ENCODE peak calls at places on chromosomes 7 and 10, in ten cellular contexts. E is pancreas, K is AG04449, Y is hepatocyte, P is HCT116, X is lower lobe of right lung, N is H9, B is GM20000, T is fibroblast of the aortic adventitia, S is heart left ventricle. A is an unnamed sample.

GRCh38 chr7:37928878-37929277 is 8.4 kb downstream of the EPDR1 start:
- DNase-seq in E (no peak), K (no peak), Y (no peak), P (no peak), X (no peak), N (no peak), B (no peak), T (no peak), S (no peak), A (no peak)

GRCh38 chr10:47414752-47415519 is 30.8 kb upstream of the ZNF488 start:
- DNase-seq in E (no peak), K (no peak), Y (no peak), P (no peak), X (no peak), N (no peak), B (no peak), T (no peak), S (no peak), A (no peak)

GRCh38 chr10:49135575-49136313 is 1.9 kb upstream of the FAM170B start:
- DNase-seq in E (no peak), K (no peak), Y (no peak), P (no peak), X (no peak), N (no peak), B (no peak), T (no peak), S (no peak), A (no peak)

GRCh38 chr7:113392841-113393540 is 274.6 kb upstream of the SMIM30 start:
- DNase-seq in E (no peak), K (no peak), Y (no peak), P (no peak), X (no peak), N (no peak), B (no peak), T (no peak), S (no peak), A (no peak)

GRCh38 chr10:121092341-121093099 is 241.4 kb downstream of the WDR11 start:
- DNase-seq in E (no peak), K (no peak), Y (no peak), P (no peak), X (no peak), N (no peak), B (no peak), T (no peak), S (no peak), A (no peak)

GRCh38 chr7:113267885-113268284 is 149.5 kb upstream of the SMIM30 start:
- DNase-seq in E (no peak), K (no peak), Y (no peak), P (no peak), X (no peak), N (no peak), B (no peak), T (peak), S (no peak), A (no peak)

GRCh38 chr10:122567056-122567660 is 6.6 kb downstream of the DMBT1 start:
- DNase-seq in E (peak), K (no peak), Y (no peak), P (peak), X (no peak), N (peak), B (peak), T (peak), S (no peak), A (peak)

GRCh38 chr7:72017756-72018155 is 394.4 kb downstream of the CALN1 start:
- DNase-seq in E (no peak), K (no peak), Y (no peak), P (no peak), X (no peak), N (no peak), B (no peak), T (no peak), S (no peak), A (no peak)

GRCh38 chr10:46560381-46560780 is 3.9 kb upstream of the GPRIN2 start:
- DNase-seq in E (peak), K (no peak), Y (no peak), P (no peak), X (peak), N (no peak), B (no peak), T (no peak), S (peak), A (peak)

GRCh38 chr7:157468221-157469111 is 131.7 kb downstream of the DNAJB6 start:
- DNase-seq in E (no peak), K (no peak), Y (no peak), P (no peak), X (no peak), N (peak), B (no peak), T (no peak), S (no peak), A (no peak)

GRCh38 chr7:128324363-128324680 is 19.4 kb downstream of the RBM28 start:
- DNase-seq in E (no peak), K (no peak), Y (no peak), P (no peak), X (no peak), N (no peak), B (no peak), T (no peak), S (no peak), A (no peak)

GRCh38 chr10:21398549-21399345 is 126.7 kb downstream of the SKIDA1 start:
- DNase-seq in E (no peak), K (no peak), Y (no peak), P (no peak), X (no peak), N (no peak), B (no peak), T (peak), S (no peak), A (no peak)

GRCh38 chr10:131178521-131178920 is 133.0 kb downstream of the TCERG1L start:
- DNase-seq in E (no peak), K (no peak), Y (no peak), P (no peak), X (no peak), N (peak), B (no peak), T (no peak), S (no peak), A (no peak)

GRCh38 chr7:265192-265997 is 24.6 kb upstream of the FOXL3 start:
- DNase-seq in E (no peak), K (no peak), Y (no peak), P (no peak), X (peak), N (no peak), B (no peak), T (no peak), S (peak), A (no peak)

GRCh38 chr7:6258440-6259182 is 13.8 kb downstream of the CYTH3 start:
- DNase-seq in E (no peak), K (no peak), Y (no peak), P (no peak), X (no peak), N (no peak), B (peak), T (peak), S (no peak), A (no peak)

GRCh38 chr7:148701414-148701813 is 2.7 kb downstream of the CUL1 start:
- DNase-seq in E (no peak), K (no peak), Y (no peak), P (no peak), X (no peak), N (no peak), B (no peak), T (peak), S (no peak), A (peak)

GRCh38 chr10:86723009-86723408 is 33.4 kb upstream of the BMPR1A start:
- DNase-seq in E (no peak), K (no peak), Y (no peak), P (no peak), X (no peak), N (no peak), B (no peak), T (no peak), S (no peak), A (no peak)

GRCh38 chr7:111476586-111477293 is 85.6 kb downstream of the IMMP2L start:
- DNase-seq in E (no peak), K (no peak), Y (no peak), P (no peak), X (no peak), N (no peak), B (no peak), T (no peak), S (no peak), A (no peak)

GRCh38 chr10:77291596-77292505 is 345.8 kb downstream of the KCNMA1 start:
- DNase-seq in E (no peak), K (peak), Y (no peak), P (no peak), X (no peak), N (no peak), B (no peak), T (peak), S (no peak), A (no peak)

GRCh38 chr7:81415181-81415580 is 354.7 kb downstream of the HGF start:
- DNase-seq in E (no peak), K (no peak), Y (no peak), P (no peak), X (no peak), N (no peak), B (no peak), T (peak), S (no peak), A (no peak)

GRCh38 chr7:98230746-98231471 is 19.7 kb downstream of the BHLHA15 start:
- DNase-seq in E (peak), K (no peak), Y (no peak), P (no peak), X (no peak), N (no peak), B (no peak), T (no peak), S (no peak), A (no peak)

GRCh38 chr10:49446031-49446430 is 50.1 kb upstream of the DRGX start:
- DNase-seq in E (no peak), K (peak), Y (no peak), P (no peak), X (no peak), N (no peak), B (no peak), T (peak), S (no peak), A (no peak)

GRCh38 chr10:133458710-133459453 is 5.1 kb downstream of the SCART1 start:
- DNase-seq in E (no peak), K (no peak), Y (no peak), P (no peak), X (no peak), N (no peak), B (no peak), T (no peak), S (no peak), A (no peak)

GRCh38 chr7:112510032-112510742 is 29.4 kb downstream of the LSMEM1 start:
- DNase-seq in E (no peak), K (peak), Y (no peak), P (no peak), X (no peak), N (no peak), B (peak), T (peak), S (no peak), A (no peak)

GRCh38 chr7:30281791-30282190 is 2.6 kb upstream of the ZNRF2 start:
- DNase-seq in E (no peak), K (no peak), Y (peak), P (no peak), X (no peak), N (no peak), B (no peak), T (no peak), S (no peak), A (no peak)

GRCh38 chr10:24872790-24873182 is 79.6 kb downstream of the PRTFDC1 start:
- DNase-seq in E (no peak), K (no peak), Y (no peak), P (no peak), X (no peak), N (no peak), B (no peak), T (no peak), S (no peak), A (no peak)

GRCh38 chr10:44238212-44238611 is 146.7 kb downstream of the CXCL12 start:
- DNase-seq in E (no peak), K (no peak), Y (no peak), P (no peak), X (no peak), N (no peak), B (no peak), T (no peak), S (no peak), A (no peak)

DNA sequence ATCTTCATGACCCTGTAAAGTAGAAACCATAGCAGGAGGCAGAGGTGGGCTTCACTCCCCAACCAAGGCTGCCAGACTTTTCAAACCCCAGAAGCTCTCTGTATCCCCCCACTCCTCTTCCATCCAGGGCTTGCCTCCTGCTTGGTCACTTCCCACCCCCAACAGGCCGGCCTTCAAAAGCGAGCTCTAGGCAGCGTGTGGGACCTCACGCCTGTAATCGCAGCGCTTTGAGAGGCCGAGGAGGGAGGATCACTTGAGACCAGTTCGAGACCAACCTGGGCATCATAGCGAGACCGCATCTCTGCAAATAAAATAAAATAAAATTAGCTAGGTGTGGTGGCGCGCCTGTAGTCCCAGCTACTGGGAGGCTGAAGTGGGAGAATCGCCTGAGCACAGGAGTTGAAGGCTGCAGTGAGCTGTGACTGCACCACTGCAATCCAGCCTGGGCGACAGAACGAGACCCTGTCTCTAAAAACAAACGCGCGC is 743 bp upstream of the POR start:
- DNase-seq in E (no peak), K (no peak), Y (no peak), P (no peak), X (no peak), N (peak), B (no peak), T (peak), S (no peak), A (peak)
- TF ChIP-seq CTCF in E (no peak), K (no peak), Y (no peak), P (no peak), X (no peak), N (no peak), B (no peak), T (no peak), S (no peak), A (no peak)

DNA sequence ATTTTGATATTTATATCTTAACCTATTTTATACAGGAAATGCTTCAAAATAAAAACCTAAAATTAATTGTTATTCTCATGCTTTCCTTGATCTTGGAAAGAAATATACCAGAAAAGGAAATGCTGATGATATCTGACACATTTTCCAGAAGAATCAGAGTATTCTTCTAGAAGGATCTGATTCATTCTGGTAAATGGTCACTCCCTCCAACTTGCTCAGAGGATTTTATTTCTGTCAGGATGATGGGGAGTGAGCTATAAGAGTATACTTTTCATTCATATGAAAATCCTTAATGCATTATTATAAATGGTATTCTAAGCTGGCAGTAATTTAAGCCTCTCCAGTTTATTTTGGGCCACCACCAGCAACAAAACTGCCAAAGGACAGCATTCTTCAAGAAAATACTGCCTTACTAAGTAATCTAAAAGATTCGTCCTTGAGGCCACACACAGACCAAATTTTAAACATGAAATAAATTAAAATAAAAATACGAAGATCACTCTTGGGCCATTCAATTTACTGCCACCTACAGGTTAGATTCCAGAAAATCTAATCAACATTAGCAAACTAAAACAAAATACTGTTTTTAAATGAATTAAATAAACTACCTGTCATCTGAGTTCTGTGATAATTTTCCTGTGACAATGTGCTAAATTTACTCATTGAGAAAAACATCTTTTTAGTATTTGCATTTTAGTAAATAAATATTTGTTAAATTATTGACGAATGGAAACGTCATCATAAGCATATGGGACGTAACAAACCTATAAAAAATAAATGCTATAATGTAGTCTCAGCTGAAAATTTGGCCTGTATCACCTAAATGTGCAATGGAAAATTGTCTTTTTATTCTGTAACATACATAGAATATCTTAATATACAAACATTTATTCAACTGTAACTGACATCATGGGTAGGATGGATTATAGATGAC is 71.9 kb downstream of the ITGB8 start:
- DNase-seq in E (no peak), K (no peak), Y (no peak), P (no peak), X (no peak), N (no peak), B (no peak), T (peak), S (no peak), A (no peak)
- TF ChIP-seq CTCF in E (no peak), K (no peak), Y (peak), P (peak), X (peak), N (peak), B (no peak), T (peak), S (no peak), A (no peak)

DNA sequence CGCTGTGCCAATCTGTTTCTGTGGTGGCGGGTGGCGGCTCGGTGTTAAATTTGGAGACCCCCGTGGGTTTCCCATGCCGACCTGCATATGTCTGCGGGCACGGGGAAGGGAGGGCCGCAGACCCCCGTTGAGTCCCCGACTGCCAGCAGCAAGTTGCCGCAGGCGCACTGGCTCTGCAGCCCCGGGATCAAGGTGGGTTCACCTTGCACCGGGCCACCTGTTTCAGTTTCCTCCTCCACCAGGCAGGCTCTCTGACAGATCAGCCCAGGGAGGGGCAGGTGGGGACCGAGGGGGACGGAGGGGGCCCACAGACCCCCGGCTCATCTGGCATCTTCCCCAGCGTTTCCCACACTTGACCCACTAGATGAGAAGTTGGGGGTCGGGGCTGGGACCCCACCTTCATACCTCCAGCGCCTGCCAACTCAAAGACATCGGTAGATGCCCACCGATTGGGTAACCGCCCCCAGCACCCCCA is 95.9 kb downstream of the CUX1 start:
- DNase-seq in E (no peak), K (no peak), Y (no peak), P (no peak), X (no peak), N (no peak), B (no peak), T (no peak), S (no peak), A (no peak)
- TF ChIP-seq CTCF in E (no peak), K (no peak), Y (no peak), P (no peak), X (no peak), N (no peak), B (no peak), T (no peak), S (no peak), A (no peak)

GRCh38 chr10:113122947-113123346 is 172.9 kb downstream of the TCF7L2 start:
- DNase-seq in E (no peak), K (no peak), Y (no peak), P (no peak), X (no peak), N (no peak), B (no peak), T (no peak), S (no peak), A (no peak)

GRCh38 chr10:113129117-113129516 is 179.1 kb downstream of the TCF7L2 start:
- DNase-seq in E (no peak), K (no peak), Y (no peak), P (no peak), X (no peak), N (no peak), B (no peak), T (no peak), S (no peak), A (no peak)

GRCh38 chr10:113128450-113129105 is 178.5 kb downstream of the TCF7L2 start:
- DNase-seq in E (no peak), K (no peak), Y (no peak), P (no peak), X (no peak), N (no peak), B (no peak), T (peak), S (no peak), A (no peak)

GRCh38 chr10:113127285-113128283 is 177.5 kb downstream of the TCF7L2 start:
- DNase-seq in E (no peak), K (no peak), Y (no peak), P (no peak), X (no peak), N (no peak), B (no peak), T (peak), S (no peak), A (no peak)

GRCh38 chr10:113126506-113127192 is 176.6 kb downstream of the TCF7L2 start:
- DNase-seq in E (peak), K (no peak), Y (peak), P (no peak), X (peak), N (peak), B (peak), T (peak), S (peak), A (peak)
- TF ChIP-seq CTCF in E (peak), K (peak), Y (peak), P (peak), X (peak), N (peak), B (peak), T (peak), S (peak), A (peak)

GRCh38 chr10:68982389-68982788 is 6.2 kb upstream of the KIFBP start:
- DNase-seq in E (no peak), K (no peak), Y (no peak), P (no peak), X (no peak), N (no peak), B (no peak), T (no peak), S (no peak), A (no peak)

GRCh38 chr10:68981074-68981473 is 7.5 kb upstream of the KIFBP start:
- DNase-seq in E (no peak), K (no peak), Y (peak), P (no peak), X (no peak), N (no peak), B (no peak), T (no peak), S (no peak), A (no peak)
- TF ChIP-seq CTCF in E (no peak), K (no peak), Y (peak), P (peak), X (no peak), N (peak), B (no peak), T (no peak), S (no peak), A (peak)

GRCh38 chr7:150966002-150966401 is 12.1 kb downstream of the KCNH2 start:
- DNase-seq in E (no peak), K (no peak), Y (no peak), P (no peak), X (no peak), N (peak), B (no peak), T (no peak), S (peak), A (no peak)

GRCh38 chr7:150965273-150965830 is 12.8 kb downstream of the KCNH2 start:
- DNase-seq in E (no peak), K (no peak), Y (no peak), P (no peak), X (no peak), N (no peak), B (no peak), T (no peak), S (peak), A (no peak)

GRCh38 chr7:150963707-150964559 is 14.2 kb downstream of the KCNH2 start:
- DNase-seq in E (peak), K (no peak), Y (no peak), P (no peak), X (no peak), N (no peak), B (no peak), T (no peak), S (no peak), A (peak)

GRCh38 chr7:150962743-150963399 is 15.2 kb downstream of the KCNH2 start:
- DNase-seq in E (peak), K (no peak), Y (peak), P (no peak), X (peak), N (peak), B (peak), T (peak), S (peak), A (peak)

DNA sequence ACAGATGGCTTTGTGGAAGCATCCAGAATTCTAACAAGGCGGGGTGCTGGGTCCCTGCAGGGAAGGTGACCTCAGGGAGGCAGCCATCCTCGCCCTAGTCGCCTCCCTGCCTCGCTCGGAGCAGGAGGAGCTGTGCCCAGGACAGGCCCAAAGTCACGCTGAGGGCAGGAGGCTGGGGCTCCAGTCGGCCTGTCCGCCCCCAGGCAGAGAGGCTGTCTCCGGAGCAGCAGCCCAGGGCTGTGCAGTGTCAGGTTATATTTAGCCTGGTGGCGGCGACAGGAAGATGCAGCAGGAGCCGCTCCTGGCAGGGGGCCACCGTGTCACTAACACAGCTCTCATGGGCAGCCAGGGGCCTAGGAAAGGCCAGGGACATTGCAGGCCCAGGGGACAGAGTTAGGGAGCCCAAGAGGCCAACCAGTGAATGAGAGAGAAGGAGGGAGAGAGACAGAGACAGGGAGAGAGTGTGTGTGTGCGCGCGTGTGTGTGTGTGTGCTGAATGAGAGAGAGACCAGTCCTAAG is 13.5 kb downstream of the KCNH2 start:
- DNase-seq in E (peak), K (no peak), Y (no peak), P (no peak), X (no peak), N (peak), B (no peak), T (no peak), S (peak), A (no peak)
- TF ChIP-seq CTCF in E (no peak), K (no peak), Y (no peak), P (peak), X (no peak), N (peak), B (no peak), T (no peak), S (peak), A (peak)